ENCODE peak calls at places on chromosomes 5 and 9, in seven cellular contexts. O is HCT116, S is NCI-H1694 treated with DMSO at 0.1 percent for 48 hours, R is T-helper 17 cell, H is HTR-8/SVneo, N is SW480, E is body of pancreas. Q is an unnamed sample.

GRCh38 chr5:25570067-25570583 is 925.3 kb upstream of the CDH10 start:
- DNase-seq in O (no peak), S (no peak), R (no peak), H (no peak), N (no peak), E (no peak), Q (no peak)

GRCh38 chr5:90888511-90889324 is 330.1 kb downstream of the ADGRV1 start:
- DNase-seq in O (no peak), S (no peak), R (no peak), H (no peak), N (no peak), E (no peak), Q (no peak)

GRCh38 chr5:131810510-131811249 is 13.9 kb upstream of the FNIP1 start:
- DNase-seq in O (peak; percentile 29), S (no peak), R (no peak), H (no peak), N (peak; percentile 20), E (no peak), Q (no peak)

GRCh38 chr9:34611251-34611810 is 566 bp downstream of the RPP25L start:
- DNase-seq in O (no peak), S (no peak), R (no peak), H (no peak), N (no peak), E (no peak), Q (no peak)

GRCh38 chr5:50744761-50745160 is 78.3 kb downstream of the PARP8 start:
- DNase-seq in O (no peak), S (no peak), R (no peak), H (peak; percentile 52), N (no peak), E (no peak), Q (no peak)

GRCh38 chr9:121604242-121604641 is 47.2 kb upstream of the DAB2IP start:
- DNase-seq in O (no peak), S (no peak), R (no peak), H (no peak), N (peak; percentile 60), E (peak; percentile 20), Q (peak; percentile 81)

GRCh38 chr5:147479949-147480348 is 29.9 kb downstream of the DPYSL3 start:
- DNase-seq in O (no peak), S (no peak), R (no peak), H (no peak), N (no peak), E (no peak), Q (no peak)

GRCh38 chr5:82355496-82355895 is 77.3 kb upstream of the RPS23 start:
- DNase-seq in O (no peak), S (no peak), R (no peak), H (no peak), N (no peak), E (no peak), Q (no peak)

GRCh38 chr5:73183491-73183891 is 10.5 kb downstream of the TMEM174 start:
- DNase-seq in O (no peak), S (no peak), R (no peak), H (no peak), N (no peak), E (peak; percentile 56), Q (no peak)

GRCh38 chr9:16245756-16246440 is 624.6 kb downstream of the BNC2 start:
- DNase-seq in O (no peak), S (no peak), R (no peak), H (no peak), N (no peak), E (no peak), Q (no peak)

GRCh38 chr5:179699640-179700298 is 1.0 kb downstream of the CANX start:
- DNase-seq in O (no peak), S (no peak), R (no peak), H (no peak), N (peak; percentile 52), E (peak; percentile 57), Q (no peak)

GRCh38 chr9:117458066-117458465 is 43.2 kb upstream of the ASTN2 start:
- DNase-seq in O (no peak), S (peak; percentile 78), R (no peak), H (no peak), N (no peak), E (no peak), Q (no peak)

GRCh38 chr5:8005416-8005815 is 136.5 kb downstream of the MTRR start:
- DNase-seq in O (no peak), S (no peak), R (no peak), H (no peak), N (no peak), E (no peak), Q (no peak)